ENCODE peak calls at places on chromosome 13, in four cellular contexts. One of them, this sample, is unnamed.

GRCh38 chr13:59120297-59120843 is 1043.4 kb downstream of the DIAPH3 start:
- DNase-seq in AG04450: no peak
- DNase-seq in stimulated activated CD4-positive, alpha-beta T cell treated with anti-CD3 and anti-CD28 coated beads, Interleukin-1b, Interleukin-23, amount 100 ng/mL, for 1 hour: no peak
- DNase-seq in heart left ventricle: no peak
- DNase-seq in this sample: no peak

GRCh38 chr13:43848250-43848649 is 31.3 kb downstream of the CCDC122 start:
- DNase-seq in AG04450: peak
- DNase-seq in stimulated activated CD4-positive, alpha-beta T cell treated with anti-CD3 and anti-CD28 coated beads, Interleukin-1b, Interleukin-23, amount 100 ng/mL, for 1 hour: no peak
- DNase-seq in heart left ventricle: no peak
- DNase-seq in this sample: no peak

GRCh38 chr13:79468819-79469218 is 12.1 kb upstream of the NDFIP2 start:
- DNase-seq in AG04450: no peak
- DNase-seq in stimulated activated CD4-positive, alpha-beta T cell treated with anti-CD3 and anti-CD28 coated beads, Interleukin-1b, Interleukin-23, amount 100 ng/mL, for 1 hour: no peak
- DNase-seq in heart left ventricle: no peak
- DNase-seq in this sample: no peak

GRCh38 chr13:99153219-99153618 is 47.4 kb upstream of the UBAC2 start:
- DNase-seq in AG04450: no peak
- DNase-seq in stimulated activated CD4-positive, alpha-beta T cell treated with anti-CD3 and anti-CD28 coated beads, Interleukin-1b, Interleukin-23, amount 100 ng/mL, for 1 hour: no peak
- DNase-seq in heart left ventricle: no peak
- DNase-seq in this sample: no peak

GRCh38 chr13:36211567-36211966 is 2.8 kb downstream of the SOHLH2 start:
- DNase-seq in AG04450: no peak
- DNase-seq in stimulated activated CD4-positive, alpha-beta T cell treated with anti-CD3 and anti-CD28 coated beads, Interleukin-1b, Interleukin-23, amount 100 ng/mL, for 1 hour: no peak
- DNase-seq in heart left ventricle: no peak
- DNase-seq in this sample: no peak

GRCh38 chr13:114044486-114044885 is 70.6 kb upstream of the C13orf46 start:
- DNase-seq in AG04450: no peak
- DNase-seq in stimulated activated CD4-positive, alpha-beta T cell treated with anti-CD3 and anti-CD28 coated beads, Interleukin-1b, Interleukin-23, amount 100 ng/mL, for 1 hour: no peak
- DNase-seq in heart left ventricle: no peak
- DNase-seq in this sample: no peak

GRCh38 chr13:101511161-101511560 is 58.7 kb downstream of the ITGBL1 start:
- DNase-seq in AG04450: no peak
- DNase-seq in stimulated activated CD4-positive, alpha-beta T cell treated with anti-CD3 and anti-CD28 coated beads, Interleukin-1b, Interleukin-23, amount 100 ng/mL, for 1 hour: no peak
- DNase-seq in heart left ventricle: no peak
- DNase-seq in this sample: no peak

GRCh38 chr13:59452189-59452588 is 711.5 kb downstream of the DIAPH3 start:
- DNase-seq in AG04450: no peak
- DNase-seq in stimulated activated CD4-positive, alpha-beta T cell treated with anti-CD3 and anti-CD28 coated beads, Interleukin-1b, Interleukin-23, amount 100 ng/mL, for 1 hour: no peak
- DNase-seq in heart left ventricle: no peak
- DNase-seq in this sample: no peak

GRCh38 chr13:50006426-50007135 is 8.7 kb upstream of the KCNRG start:
- DNase-seq in AG04450: no peak
- DNase-seq in stimulated activated CD4-positive, alpha-beta T cell treated with anti-CD3 and anti-CD28 coated beads, Interleukin-1b, Interleukin-23, amount 100 ng/mL, for 1 hour: no peak
- DNase-seq in heart left ventricle: no peak
- DNase-seq in this sample: no peak

This sample was measured in cerebellar nuclear complex.